ENCODE peak calls at places on chromosomes 16 and 17, in six cellular contexts. Z, W, I, V, B and Q are unnamed samples.

GRCh38 chr16:86662740-86663139 is 84.4 kb downstream of the FOXL1 start:
- DNase-seq in W (no peak), Z (no peak), I (no peak), B (no peak), V (no peak), Q (no peak)

GRCh38 chr16:49592507-49593422 is 219.2 kb downstream of the C16orf78 start:
- DNase-seq in Z (peak; percentile 17), V (peak; percentile 41), W (peak; percentile 41), B (peak; percentile 12), I (peak; percentile 85), Q (peak; percentile 61)

GRCh38 chr17:47199627-47200324 is 9.4 kb upstream of the MYL4 start:
- DNase-seq in W (no peak), V (no peak), B (no peak), I (no peak), Z (no peak), Q (peak; percentile 83)

GRCh38 chr16:49617710-49618330 is 238.1 kb downstream of the ZNF423 start:
- DNase-seq in Z (no peak), V (no peak), W (no peak), B (no peak), I (no peak), Q (no peak)

GRCh38 chr16:84043486-84044107 is 1.0 kb upstream of the SLC38A8 start:
- DNase-seq in I (peak; percentile 32), Z (no peak), V (no peak), W (peak; percentile 53), B (no peak), Q (no peak)

GRCh38 chr16:54930034-54930938 is at the start of gene IRX5:
- DNase-seq in Z (peak; percentile 12), B (peak; percentile 63), V (peak; percentile 95), I (peak; percentile 91), W (peak; percentile 98), Q (peak; percentile 89)

GRCh38 chr17:17141860-17142552 is 64.1 kb downstream of the PLD6 start:
- DNase-seq in I (peak; percentile 79), V (peak; percentile 47), W (peak; percentile 71), Z (no peak), B (no peak), Q (peak; percentile 48)

GRCh38 chr16:52545544-52546262 is 1.2 kb downstream of the TOX3 start:
- DNase-seq in W (no peak), B (no peak), Z (no peak), I (peak; percentile 66), V (peak; percentile 27), Q (no peak)

GRCh38 chr16:87860553-87861299 is 8.6 kb downstream of the SLC7A5 start:
- DNase-seq in W (peak; percentile 78), V (no peak), I (no peak), B (no peak), Z (peak; percentile 70), Q (no peak)

GRCh38 chr17:7588553-7589203 is 1.2 kb downstream of the SOX15 start:
- DNase-seq in W (peak; percentile 37), V (no peak), Z (no peak), I (peak; percentile 59), B (no peak), Q (no peak)

GRCh38 chr17:78366109-78366848 is 6.4 kb upstream of the SOCS3 start:
- DNase-seq in V (no peak), I (peak; percentile 48), Z (no peak), B (no peak), W (no peak), Q (no peak)

GRCh38 chr17:82041139-82041814 is 3.8 kb upstream of the DCXR start:
- DNase-seq in Z (peak; percentile 66), W (peak; percentile 48), V (no peak), B (no peak), I (no peak), Q (no peak)

GRCh38 chr16:22001591-22001990 is 675 bp upstream of the PDZD9 start:
- DNase-seq in I (no peak), V (no peak), B (no peak), W (peak; percentile 88), Z (peak; percentile 82), Q (no peak)

GRCh38 chr17:78617371-78618061 is 40.3 kb upstream of the DNAH17 start:
- DNase-seq in W (no peak), B (no peak), Z (no peak), I (no peak), V (no peak), Q (no peak)

GRCh38 chr16:30567991-30568638 is 3.4 kb downstream of the ZNF688 start:
- DNase-seq in B (no peak), Z (peak; percentile 87), W (peak; percentile 60), V (peak; percentile 62), I (no peak), Q (peak; percentile 66)

GRCh38 chr16:70701998-70702397 is 16.1 kb upstream of the MTSS2 start:
- DNase-seq in B (no peak), I (no peak), W (no peak), V (no peak), Z (no peak), Q (no peak)

GRCh38 chr17:69916761-69917160 is 158.3 kb upstream of the KCNJ16 start:
- DNase-seq in B (no peak), W (no peak), V (no peak), I (no peak), Z (no peak), Q (no peak)

GRCh38 chr17:44751331-44751730 is 7.5 kb upstream of the ADAM11 start:
- DNase-seq in Z (no peak), I (no peak), V (no peak), B (no peak), W (no peak), Q (no peak)

GRCh38 chr16:1870365-1871082 is 1.4 kb downstream of the MEIOB start:
- DNase-seq in Z (peak; percentile 84), I (no peak), W (peak; percentile 90), B (peak; percentile 48), V (peak; percentile 28), Q (no peak)

GRCh38 chr16:88070989-88071625 is 119.9 kb downstream of the BANP start:
- DNase-seq in B (no peak), Z (no peak), V (no peak), W (no peak), I (no peak), Q (no peak)

GRCh38 chr16:67657751-67658518 is 2.1 kb downstream of the ACD start:
- DNase-seq in Z (no peak), B (no peak), I (no peak), V (no peak), W (no peak), Q (no peak)

GRCh38 chr16:67659675-67660563 is at the start of gene ACD:
- DNase-seq in W (peak; percentile 97), V (peak; percentile 96), B (peak; percentile 79), I (peak; percentile 91), Z (peak; percentile 92), Q (peak; percentile 95)

GRCh38 chr16:67657017-67657608 is 2.9 kb downstream of the ACD start:
- DNase-seq in B (no peak), Z (no peak), I (no peak), W (no peak), V (no peak), Q (no peak)

GRCh38 chr16:67660564-67661028 is at the start of gene PARD6A:
- DNase-seq in V (peak; percentile 98), B (peak; percentile 94), I (peak; percentile 99), W (peak; percentile 99), Z (peak; percentile 95), Q (peak; percentile 100)

DNA sequence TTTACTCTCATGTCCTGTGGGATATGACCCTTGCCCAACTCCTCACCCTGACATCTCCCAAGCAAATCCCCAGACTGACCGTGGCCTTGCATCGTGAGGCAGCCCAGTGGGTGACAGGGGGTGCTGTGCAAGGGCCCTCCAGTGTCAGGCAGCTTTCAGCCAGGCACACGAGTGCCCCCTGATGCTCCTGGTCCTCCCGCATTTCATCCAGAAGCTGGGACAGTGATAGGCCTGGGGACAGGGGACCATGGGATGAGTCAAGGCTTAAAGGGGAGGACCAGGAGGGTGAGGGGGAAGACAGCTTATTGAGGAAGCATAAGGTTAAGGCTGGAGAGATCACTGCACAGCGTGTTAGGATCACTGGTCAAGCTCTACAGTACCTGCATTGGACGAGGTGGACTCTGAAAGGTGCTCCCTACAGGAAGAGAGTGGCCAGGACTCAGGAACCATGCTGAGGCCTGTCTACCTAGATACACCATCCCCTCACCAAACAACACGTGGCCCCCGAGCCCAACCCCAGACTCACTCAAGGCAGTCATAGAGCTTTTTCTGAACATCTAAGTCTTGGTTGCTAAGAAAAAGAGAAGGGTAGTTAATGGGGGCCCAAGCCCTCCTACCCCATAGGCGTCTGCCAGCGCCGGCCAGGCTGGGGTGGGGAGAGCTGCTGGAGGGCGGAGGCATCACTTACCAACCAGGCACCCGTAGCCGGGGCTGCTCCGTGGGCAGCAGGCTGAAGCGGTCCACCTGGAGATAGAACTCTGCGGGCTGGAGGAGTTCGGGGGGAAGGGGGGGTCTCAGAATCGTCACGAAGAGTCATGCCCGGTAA is 998 bp downstream of the ACD start:
- DNase-seq in B (no peak), V (no peak), I (no peak), Z (no peak), W (no peak), Q (no peak)
- TF ChIP-seq EZH2phosphoT487 in B (no peak), V (no peak), I (no peak), Z (no peak), W (no peak), Q (no peak)

DNA sequence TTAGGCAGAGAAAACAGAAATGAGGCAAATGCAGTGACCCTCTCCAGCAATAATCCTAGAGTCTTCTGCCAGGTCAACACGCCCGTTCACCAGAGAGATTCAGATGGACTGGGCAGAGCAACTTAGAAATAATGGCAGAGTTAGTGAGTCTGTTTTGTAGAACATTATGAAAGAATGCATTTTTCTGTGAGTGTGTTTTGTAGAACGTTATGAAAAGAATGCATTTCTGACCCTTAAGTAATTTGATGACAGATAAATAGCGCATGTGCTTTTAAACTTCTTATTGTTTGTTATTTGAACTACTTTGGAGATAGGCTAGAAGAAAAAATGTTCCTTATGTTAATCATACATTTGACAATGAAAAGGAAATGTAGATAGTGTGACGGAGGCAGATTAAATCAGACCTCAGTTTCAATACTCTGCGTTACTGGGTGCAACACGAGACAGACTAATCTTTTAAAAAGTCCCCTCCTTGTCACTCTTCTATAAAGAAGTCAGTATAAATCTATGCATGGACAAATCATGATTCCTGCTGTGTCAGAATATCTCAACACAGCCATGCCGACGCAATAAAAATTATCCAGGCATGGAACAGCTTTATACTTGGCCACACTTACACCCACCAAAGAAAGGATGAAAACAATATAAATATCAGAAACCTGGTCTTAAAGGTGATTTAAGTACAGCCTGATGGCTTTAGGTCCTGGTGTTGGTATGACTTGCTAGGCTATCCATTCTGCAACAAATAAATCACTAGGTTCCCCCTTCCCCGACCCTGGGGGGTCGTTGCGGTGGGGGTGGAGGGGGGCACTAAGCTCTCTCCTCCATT is 47.8 kb downstream of the MARCHF10 start:
- DNase-seq in V (no peak), Z (no peak), W (peak; percentile 73), B (no peak), I (no peak), Q (no peak)
- H3K9me2 ChIP-seq in V (no peaks in the 10 kb centered on the region), Z (no peaks in the 10 kb centered on the region), W (no peaks in the 10 kb centered on the region), B (no peaks in the 10 kb centered on the region), I (no peaks in the 10 kb centered on the region), Q (no peaks in the 10 kb centered on the region)

GRCh38 chr16:27426423-27427408 is 24.7 kb downstream of the IL21R start:
- DNase-seq in I (peak; percentile 49), B (peak; percentile 28), V (no peak), Z (peak; percentile 80), W (peak; percentile 94), Q (peak; percentile 94)
- TF ChIP-seq EZH2phosphoT487 in I (no peak), B (no peak), V (no peak), Z (no peak), W (no peak), Q (no peak)

DNA sequence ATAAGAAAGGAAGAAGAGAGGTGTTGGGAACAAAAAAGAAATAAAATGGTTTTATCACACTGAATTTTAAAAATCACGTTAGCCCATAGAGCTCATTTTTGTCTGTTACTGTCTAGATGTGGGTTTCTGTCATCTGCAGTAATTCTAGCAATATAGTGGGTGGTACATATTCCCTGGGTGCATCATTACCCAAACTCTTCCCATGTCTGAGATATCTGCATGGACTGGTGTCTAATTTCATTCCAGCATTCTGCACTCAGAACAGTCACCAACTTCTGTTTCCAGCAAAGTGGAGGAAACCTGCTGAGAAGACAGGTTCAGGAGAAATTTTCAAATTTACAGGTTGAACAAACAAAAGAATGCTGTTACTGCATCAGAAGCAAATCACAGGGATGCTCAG is 263.8 kb downstream of the CDH11 start:
- DNase-seq in I (no peak), B (no peak), W (peak; percentile 72), Z (no peak), V (no peak), Q (no peak)
- H3K9me2 ChIP-seq in I (no peaks in the 10 kb centered on the region), B (no peaks in the 10 kb centered on the region), W (no peaks in the 10 kb centered on the region), Z (no peaks in the 10 kb centered on the region), V (no peaks in the 10 kb centered on the region), Q (no peaks in the 10 kb centered on the region)